ENCODE peak calls at places on chromosome 5, in eight cellular contexts. L is heart left ventricle; D is IMR-90; U is endodermal cell; T is astrocyte; Y is small intestine; A is CD8-positive, alpha-beta memory T cell; V is neural progenitor cell. F is an unnamed sample.

GRCh38 chr5:108143581-108143980 is 238.3 kb downstream of the FBXL17 start:
- DNase-seq in D (peak; percentile 67), U (no peak), V (no peak), L (no peak), Y (no peak), A (no peak), T (peak; percentile 78), F (no peak)

GRCh38 chr5:124628721-124629596 is 117.5 kb downstream of the ZNF608 start:
- DNase-seq in Y (peak; percentile 29), L (no peak), U (peak; percentile 93), T (peak; percentile 98), D (peak; percentile 99), V (no peak), A (no peak), F (peak; percentile 82)

GRCh38 chr5:52531105-52531504 is 256.6 kb upstream of the ITGA1 start:
- DNase-seq in D (no peak), A (no peak), Y (no peak), L (no peak), T (no peak), V (no peak), U (peak; percentile 40), F (no peak)

GRCh38 chr5:94524841-94525697 is 93.3 kb downstream of the KIAA0825 start:
- DNase-seq in U (no peak), Y (peak; percentile 54), T (peak; percentile 34), L (no peak), D (peak; percentile 30), A (peak; percentile 41), V (peak; percentile 60), F (no peak)

GRCh38 chr5:140145818-140146522 is 20.2 kb downstream of the IGIP start:
- DNase-seq in V (peak; percentile 91), D (peak; percentile 66), U (peak; percentile 88), L (peak; percentile 76), Y (peak; percentile 78), A (peak; percentile 39), T (peak; percentile 35), F (peak; percentile 24)

GRCh38 chr5:172420215-172420934 is 34.0 kb downstream of the SH3PXD2B start:
- DNase-seq in A (no peak), Y (peak; percentile 99), D (peak; percentile 94), T (peak; percentile 98), U (peak; percentile 75), L (peak; percentile 61), V (no peak), F (peak; percentile 61)

GRCh38 chr5:146640285-146640896 is 124.4 kb upstream of the GPR151 start:
- DNase-seq in T (no peak), V (no peak), A (no peak), D (no peak), L (no peak), Y (no peak), U (no peak), F (no peak)

GRCh38 chr5:109830955-109831502 is 141.3 kb downstream of the MAN2A1 start:
- DNase-seq in Y (no peak), T (peak; percentile 64), A (no peak), D (peak; percentile 76), L (no peak), U (no peak), V (no peak), F (no peak)

GRCh38 chr5:121628783-121629182 is 222.9 kb upstream of the FTMT start:
- DNase-seq in D (no peak), V (no peak), T (no peak), L (no peak), A (no peak), Y (no peak), U (no peak), F (no peak)

GRCh38 chr5:137016783-137017324 is 482.3 kb downstream of the SPOCK1 start:
- DNase-seq in U (peak; percentile 82), T (no peak), Y (no peak), L (no peak), V (peak; percentile 20), D (no peak), A (no peak), F (no peak)

GRCh38 chr5:32304622-32305021 is 8.1 kb downstream of the MTMR12 start:
- DNase-seq in T (no peak), A (no peak), D (no peak), U (no peak), L (no peak), V (no peak), Y (no peak), F (no peak)

DNA sequence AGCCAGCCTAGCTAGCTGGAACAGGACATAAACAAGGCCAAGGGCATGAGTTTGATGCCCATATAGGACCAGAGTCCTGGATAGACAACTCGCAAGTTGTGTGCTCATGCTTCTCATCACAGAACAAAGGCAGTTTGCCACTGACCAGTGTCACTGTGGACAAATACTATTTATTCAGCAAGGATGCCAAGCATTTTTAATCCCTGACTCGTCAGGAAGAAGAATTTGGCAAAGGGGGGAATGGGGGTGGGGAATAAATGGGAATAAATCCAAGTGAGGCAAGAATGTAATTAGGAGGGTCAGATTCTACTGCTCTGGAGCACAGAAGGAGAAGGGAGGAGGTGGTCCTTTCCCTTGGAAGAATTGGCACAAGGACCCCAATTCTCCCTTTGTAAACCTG is 46.8 kb upstream of the ANKRD55 start:
- DNase-seq in A (no peak), T (peak; percentile 80), V (no peak), D (peak; percentile 82), L (no peak), U (no peak), Y (no peak), F (peak; percentile 38)
- H3K9me3 ChIP-seq in A (no peaks in the 10 kb centered on the region), T (no peaks in the 10 kb centered on the region), V (no peaks in the 10 kb centered on the region), D (no peaks in the 10 kb centered on the region), L (no peaks in the 10 kb centered on the region), U (peaks cover 17% of the 10 kb centered on the region), Y (no peaks in the 10 kb centered on the region), F (no peaks in the 10 kb centered on the region)

DNA sequence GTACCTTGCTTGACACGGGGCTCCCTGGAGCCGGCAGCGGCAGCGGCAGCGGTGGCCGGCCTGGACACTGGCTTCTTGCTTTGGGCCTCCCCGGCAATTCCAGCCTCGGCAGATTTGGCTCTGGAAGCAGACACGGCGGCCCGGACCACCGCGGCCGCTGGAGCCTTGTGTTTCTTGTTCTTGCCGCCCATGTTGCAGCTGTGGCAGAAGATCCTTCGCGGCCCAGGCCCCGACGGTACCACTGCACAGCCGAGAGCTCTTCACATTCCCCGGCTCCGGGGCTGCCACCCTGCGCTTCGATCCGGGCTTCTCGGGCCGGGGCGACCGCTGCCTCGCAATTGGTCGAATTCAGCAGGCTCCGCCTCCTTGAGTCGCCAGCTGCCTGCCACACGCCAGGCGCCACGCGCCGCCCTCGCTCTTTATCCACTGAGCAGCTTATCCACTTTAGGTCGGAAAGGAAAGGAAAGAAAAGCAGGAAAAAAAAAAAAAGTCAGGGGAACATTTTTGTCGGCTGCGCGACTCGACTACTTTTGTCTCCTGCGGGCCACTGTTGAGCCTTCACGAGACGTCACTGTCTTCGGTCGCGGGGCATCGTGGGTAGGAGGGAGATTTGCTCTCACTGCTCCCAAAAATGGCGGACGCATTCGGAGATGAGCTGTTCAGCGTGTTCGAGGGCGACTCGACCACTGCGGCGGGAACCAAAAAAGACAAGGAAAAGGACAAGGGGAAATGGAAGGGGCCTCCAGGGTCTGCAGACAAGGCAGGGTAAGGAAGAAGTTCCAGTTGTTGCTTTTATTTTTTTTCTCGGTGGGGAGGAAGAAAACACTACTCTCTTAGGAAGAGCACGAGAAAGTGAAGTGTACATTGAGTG is at the start of the genes DHX29 and MTREX:
- DNase-seq in Y (peak; percentile 94), V (peak; percentile 96), D (peak; percentile 91), L (peak; percentile 94), T (peak; percentile 85), A (peak; percentile 89), U (peak; percentile 97), F (peak; percentile 73)
- H3K9me3 ChIP-seq in Y (no peaks in the 10 kb centered on the region), V (no peaks in the 10 kb centered on the region), D (peaks cover 4% of the 10 kb centered on the region), L (no peaks in the 10 kb centered on the region), T (no peaks in the 10 kb centered on the region), A (no peaks in the 10 kb centered on the region), U (peaks cover 24% of the 10 kb centered on the region), F (no peaks in the 10 kb centered on the region)

GRCh38 chr5:45252991-45253390 is 443.2 kb downstream of the HCN1 start:
- DNase-seq in T (no peak), A (no peak), Y (no peak), V (peak; percentile 72), U (no peak), L (no peak), D (no peak), F (no peak)
- H3K9me3 ChIP-seq in T (no peaks in the 10 kb centered on the region), A (no peaks in the 10 kb centered on the region), Y (peaks cover 1% of the 10 kb centered on the region), V (peaks cover 8% of the 10 kb centered on the region), U (peaks cover 19% of the 10 kb centered on the region), L (no peaks in the 10 kb centered on the region), D (no peaks in the 10 kb centered on the region), F (peaks cover 8% of the 10 kb centered on the region)

DNA sequence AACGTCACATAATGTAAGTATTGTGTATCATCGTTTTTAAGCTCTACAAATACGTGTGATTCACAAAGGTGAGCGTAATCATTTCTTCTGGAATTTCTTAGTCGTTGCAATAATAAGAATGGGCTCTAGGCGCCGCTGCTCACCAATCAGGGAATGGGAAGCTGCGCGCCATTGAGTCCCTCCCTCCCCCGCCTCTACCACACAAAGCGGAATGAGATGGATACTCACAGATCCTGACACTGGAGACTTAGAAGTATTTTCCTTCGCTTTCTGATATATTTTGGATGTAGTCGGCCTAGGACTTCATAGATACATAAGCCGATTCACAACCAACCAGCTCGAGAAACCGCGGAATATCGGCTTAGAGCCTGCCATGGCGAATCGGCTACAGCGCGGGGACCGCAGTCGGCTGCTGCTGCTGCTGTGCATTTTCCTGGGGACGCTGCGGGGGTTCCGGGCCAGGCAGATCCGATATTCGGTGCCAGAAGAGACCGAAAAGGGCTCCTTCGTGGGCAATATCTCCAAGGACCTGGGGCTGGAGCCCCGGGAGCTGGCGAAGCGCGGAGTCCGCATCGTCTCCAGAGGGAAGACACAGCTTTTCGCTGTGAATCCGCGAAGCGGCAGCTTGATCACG is at the start of gene PCDHGA11:
- DNase-seq in V (peak; percentile 57), L (no peak), U (peak; percentile 92), D (peak; percentile 63), Y (no peak), A (no peak), T (peak; percentile 38), F (no peak)
- H3K9me3 ChIP-seq in V (peaks cover 77% of the 10 kb centered on the region), L (peaks cover 10% of the 10 kb centered on the region), U (peaks cover 68% of the 10 kb centered on the region), D (peaks cover 51% of the 10 kb centered on the region), Y (peaks cover 22% of the 10 kb centered on the region), A (peaks cover 13% of the 10 kb centered on the region), T (peaks cover 51% of the 10 kb centered on the region), F (peaks cover 60% of the 10 kb centered on the region)

DNA sequence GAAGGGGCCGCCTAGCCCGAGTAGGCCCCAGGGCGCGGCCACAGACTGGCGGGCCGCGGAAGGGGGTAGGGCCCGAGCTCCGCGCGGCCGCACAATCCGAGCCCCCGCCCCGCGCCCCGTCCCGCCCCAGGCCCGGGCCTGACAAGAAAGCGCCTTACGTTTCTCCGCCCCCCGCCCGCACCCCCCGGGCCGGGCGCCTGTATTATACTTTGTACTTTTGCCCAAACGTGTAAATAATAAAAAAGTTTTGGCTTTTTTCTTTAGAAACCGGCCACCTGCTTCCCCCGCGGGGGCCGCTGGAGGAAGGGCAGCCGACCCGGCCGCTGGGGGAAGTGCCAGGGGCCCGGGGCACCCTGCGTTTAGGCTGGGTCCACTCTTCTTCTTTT is 2.6 kb downstream of the TLX3 start:
- DNase-seq in Y (no peak), T (no peak), D (no peak), A (no peak), L (no peak), U (no peak), V (no peak), F (no peak)
- H3K9me3 ChIP-seq in Y (no peaks in the 10 kb centered on the region), T (peaks cover 6% of the 10 kb centered on the region), D (peaks cover 18% of the 10 kb centered on the region), A (no peaks in the 10 kb centered on the region), L (no peaks in the 10 kb centered on the region), U (no peaks in the 10 kb centered on the region), V (no peaks in the 10 kb centered on the region), F (peaks cover 22% of the 10 kb centered on the region)

GRCh38 chr5:8341416-8341815 is 472.5 kb downstream of the MTRR start:
- DNase-seq in V (no peak), Y (no peak), L (no peak), A (no peak), U (no peak), D (no peak), T (peak; percentile 6), F (no peak)
- H3K9me3 ChIP-seq in V (no peaks in the 10 kb centered on the region), Y (no peaks in the 10 kb centered on the region), L (no peaks in the 10 kb centered on the region), A (no peaks in the 10 kb centered on the region), U (no peaks in the 10 kb centered on the region), D (no peaks in the 10 kb centered on the region), T (no peaks in the 10 kb centered on the region), F (no peaks in the 10 kb centered on the region)